ENCODE peak calls at places on chromosomes 3 and 15, in six cellular contexts. One of them, this sample, is unnamed.

GRCh38 chr3:46656778-46657556 is 36.5 kb downstream of the ALS2CL start:
- DNase-seq in hepatocyte: no peak
- DNase-seq in kidney tubule cell: no peak
- DNase-seq in DMS153: no peak
- DNase-seq in NCI-H1105: no peak
- DNase-seq in B cell: no peak
- DNase-seq in this sample: no peak

GRCh38 chr3:23203651-23204111 is 554 bp downstream of the UBE2E2 start:
- DNase-seq in hepatocyte: peak; percentile 11
- DNase-seq in B cell: no peak
- DNase-seq in kidney tubule cell: peak; percentile 22
- DNase-seq in DMS153: no peak
- DNase-seq in NCI-H1105: peak; percentile 4
- DNase-seq in this sample: no peak

GRCh38 chr3:38651153-38651789 is 1.8 kb upstream of the SCN5A start:
- DNase-seq in B cell: peak; percentile 54
- DNase-seq in kidney tubule cell: peak; percentile 66
- DNase-seq in hepatocyte: peak; percentile 85
- DNase-seq in DMS153: peak; percentile 0
- DNase-seq in NCI-H1105: peak; percentile 34
- DNase-seq in this sample: peak; percentile 54

GRCh38 chr3:135759651-135760050 is 205.9 kb upstream of the PPP2R3A start:
- DNase-seq in NCI-H1105: no peak
- DNase-seq in B cell: no peak
- DNase-seq in DMS153: no peak
- DNase-seq in kidney tubule cell: peak; percentile 15
- DNase-seq in hepatocyte: no peak
- DNase-seq in this sample: no peak

GRCh38 chr3:188861847-188862740 is 309.7 kb upstream of the TPRG1 start:
- DNase-seq in B cell: no peak
- DNase-seq in hepatocyte: no peak
- DNase-seq in NCI-H1105: no peak
- DNase-seq in DMS153: no peak
- DNase-seq in kidney tubule cell: peak; percentile 36
- DNase-seq in this sample: no peak

GRCh38 chr15:59556405-59556804 is 55.2 kb upstream of the GCNT3 start:
- DNase-seq in B cell: no peak
- DNase-seq in DMS153: no peak
- DNase-seq in hepatocyte: no peak
- DNase-seq in NCI-H1105: no peak
- DNase-seq in kidney tubule cell: no peak
- DNase-seq in this sample: no peak

GRCh38 chr15:22960587-22960986 is 19.6 kb downstream of the CYFIP1 start:
- DNase-seq in kidney tubule cell: no peak
- DNase-seq in NCI-H1105: no peak
- DNase-seq in DMS153: no peak
- DNase-seq in hepatocyte: no peak
- DNase-seq in B cell: no peak
- DNase-seq in this sample: no peak

GRCh38 chr15:92655178-92655995 is at the start of gene FAM174B:
- DNase-seq in hepatocyte: peak; percentile 79
- DNase-seq in NCI-H1105: peak; percentile 47
- DNase-seq in B cell: no peak
- DNase-seq in DMS153: peak; percentile 7
- DNase-seq in kidney tubule cell: peak; percentile 69
- DNase-seq in this sample: no peak

GRCh38 chr3:160793853-160794252 is 37.8 kb downstream of the PPM1L start:
- DNase-seq in NCI-H1105: no peak
- DNase-seq in DMS153: no peak
- DNase-seq in hepatocyte: no peak
- DNase-seq in B cell: no peak
- DNase-seq in kidney tubule cell: no peak
- DNase-seq in this sample: no peak

GRCh38 chr3:56725175-56725574 is 42.1 kb upstream of the TASOR start:
- DNase-seq in kidney tubule cell: no peak
- DNase-seq in DMS153: no peak
- DNase-seq in NCI-H1105: no peak
- DNase-seq in hepatocyte: no peak
- DNase-seq in B cell: no peak
- DNase-seq in this sample: no peak

GRCh38 chr3:180594631-180595348 is 7.2 kb upstream of the TTC14 start:
- DNase-seq in kidney tubule cell: peak; percentile 49
- DNase-seq in B cell: no peak
- DNase-seq in hepatocyte: no peak
- DNase-seq in NCI-H1105: peak; percentile 61
- DNase-seq in DMS153: peak; percentile 8
- DNase-seq in this sample: peak; percentile 30

GRCh38 chr15:51377038-51377761 is 35.7 kb downstream of the GLDN start:
- DNase-seq in kidney tubule cell: no peak
- DNase-seq in NCI-H1105: no peak
- DNase-seq in DMS153: no peak
- DNase-seq in hepatocyte: no peak
- DNase-seq in B cell: no peak
- DNase-seq in this sample: no peak

GRCh38 chr3:66485291-66485968 is 15.4 kb downstream of the LRIG1 start:
- DNase-seq in DMS153: no peak
- DNase-seq in NCI-H1105: no peak
- DNase-seq in kidney tubule cell: no peak
- DNase-seq in B cell: no peak
- DNase-seq in hepatocyte: no peak
- DNase-seq in this sample: no peak

GRCh38 chr15:99114511-99115299 is 9.8 kb downstream of the SYNM start:
- DNase-seq in hepatocyte: no peak
- DNase-seq in DMS153: no peak
- DNase-seq in B cell: no peak
- DNase-seq in NCI-H1105: no peak
- DNase-seq in kidney tubule cell: no peak
- DNase-seq in this sample: no peak

GRCh38 chr15:80982839-80983238 is 6.8 kb downstream of the MESD start:
- DNase-seq in kidney tubule cell: no peak
- DNase-seq in B cell: no peak
- DNase-seq in hepatocyte: no peak
- DNase-seq in DMS153: no peak
- DNase-seq in NCI-H1105: no peak
- DNase-seq in this sample: no peak

GRCh38 chr3:66138336-66139234 is 82.2 kb upstream of the SLC25A26 start:
- DNase-seq in DMS153: peak; percentile 25
- DNase-seq in NCI-H1105: peak; percentile 20
- DNase-seq in hepatocyte: peak; percentile 82
- DNase-seq in B cell: no peak
- DNase-seq in kidney tubule cell: peak; percentile 71
- DNase-seq in this sample: peak; percentile 72

GRCh38 chr15:28169361-28169760 is 70.2 kb upstream of the OCA2 start:
- DNase-seq in kidney tubule cell: no peak
- DNase-seq in DMS153: no peak
- DNase-seq in B cell: no peak
- DNase-seq in NCI-H1105: no peak
- DNase-seq in hepatocyte: no peak
- DNase-seq in this sample: no peak

GRCh38 chr15:57734860-57735259 is 28.3 kb downstream of the POLR2M start:
- DNase-seq in B cell: no peak
- DNase-seq in DMS153: no peak
- DNase-seq in kidney tubule cell: no peak
- DNase-seq in NCI-H1105: no peak
- DNase-seq in hepatocyte: no peak
- DNase-seq in this sample: no peak

GRCh38 chr15:51128701-51129100 is 34.0 kb upstream of the TNFAIP8L3 start:
- DNase-seq in B cell: no peak
- DNase-seq in kidney tubule cell: peak; percentile 15
- DNase-seq in hepatocyte: no peak
- DNase-seq in NCI-H1105: no peak
- DNase-seq in DMS153: no peak
- DNase-seq in this sample: no peak

GRCh38 chr3:44893097-44893496 is 18.7 kb downstream of the TGM4 start:
- DNase-seq in kidney tubule cell: peak; percentile 88
- DNase-seq in B cell: no peak
- DNase-seq in hepatocyte: no peak
- DNase-seq in DMS153: no peak
- DNase-seq in NCI-H1105: no peak
- DNase-seq in this sample: peak; percentile 34

GRCh38 chr15:89423981-89424380 is 72.4 kb downstream of the RHCG start:
- DNase-seq in DMS153: no peak
- DNase-seq in B cell: no peak
- DNase-seq in NCI-H1105: no peak
- DNase-seq in hepatocyte: no peak
- DNase-seq in kidney tubule cell: no peak
- DNase-seq in this sample: no peak

GRCh38 chr15:88021601-88022000 is 234.9 kb downstream of the NTRK3 start:
- DNase-seq in hepatocyte: no peak
- DNase-seq in kidney tubule cell: peak; percentile 23
- DNase-seq in DMS153: no peak
- DNase-seq in B cell: no peak
- DNase-seq in NCI-H1105: no peak
- DNase-seq in this sample: no peak

GRCh38 chr3:100041328-100041749 is 73.0 kb downstream of the FILIP1L start:
- DNase-seq in DMS153: peak; percentile 7
- DNase-seq in kidney tubule cell: peak; percentile 91
- DNase-seq in B cell: no peak
- DNase-seq in NCI-H1105: no peak
- DNase-seq in hepatocyte: peak; percentile 58
- DNase-seq in this sample: peak; percentile 73

This sample was measured in ACHN.